ENCODE peak calls at places on chromosomes 13 and 19, in ten cellular contexts. P is left lung, N is breast epithelium, R is transverse colon, O is pancreas, L is ascending aorta, V is cardiac muscle cell, I is body of pancreas, F is HCT116, H is sigmoid colon. W is an unnamed sample.

GRCh38 chr13:113442354-113442984 is 10.8 kb downstream of the ADPRHL1 start:
- DNase-seq in P (no peak), N (no peak), R (no peak), O (no peak), L (no peak), V (no peak), I (no peak), F (no peak), H (peak), W (no peak)

GRCh38 chr13:76229281-76229680 is 593.2 kb downstream of the LMO7 start:
- DNase-seq in P (no peak), N (no peak), R (no peak), O (no peak), L (no peak), V (no peak), I (no peak), F (no peak), H (no peak), W (no peak)

GRCh38 chr19:47646924-47647323 is 38.0 kb downstream of the BICRA start:
- DNase-seq in P (no peak), N (no peak), R (no peak), O (no peak), L (no peak), V (no peak), I (no peak), F (no peak), H (no peak), W (no peak)

GRCh38 chr13:30725331-30726085 is 9.8 kb upstream of the ALOX5AP start:
- DNase-seq in P (no peak), N (no peak), R (no peak), O (no peak), L (no peak), V (no peak), I (no peak), F (no peak), H (no peak), W (no peak)

GRCh38 chr13:69585656-69586055 is 522.0 kb upstream of the ATXN8OS start:
- DNase-seq in P (no peak), N (no peak), R (no peak), O (no peak), L (no peak), V (no peak), I (no peak), F (no peak), H (no peak), W (no peak)

GRCh38 chr19:31885280-31885853 is 460.0 kb upstream of the ZNF507 start:
- DNase-seq in P (no peak), N (no peak), R (no peak), O (no peak), L (no peak), V (no peak), I (no peak), F (no peak), H (no peak), W (no peak)

GRCh38 chr13:111917901-111918300 is 149.0 kb upstream of the SOX1 start:
- DNase-seq in P (no peak), N (no peak), R (no peak), O (no peak), L (no peak), V (no peak), I (no peak), F (no peak), H (no peak), W (no peak)

GRCh38 chr13:106568225-106569003 is 477 bp upstream of the ARGLU1 start:
- DNase-seq in P (no peak), N (no peak), R (no peak), O (no peak), L (no peak), V (no peak), I (no peak), F (peak), H (no peak), W (no peak)

GRCh38 chr13:100890645-100891044 is 216.1 kb upstream of the TMTC4 start:
- DNase-seq in P (no peak), N (no peak), R (no peak), O (no peak), L (no peak), V (no peak), I (no peak), F (no peak), H (no peak), W (no peak)

GRCh38 chr19:44111910-44112463 is 1.2 kb upstream of the ZNF225 start:
- DNase-seq in P (no peak), N (no peak), R (no peak), O (no peak), L (no peak), V (peak), I (peak), F (no peak), H (no peak), W (peak)

GRCh38 chr19:32631381-32631780 is 43.6 kb downstream of the ANKRD27 start:
- DNase-seq in P (no peak), N (no peak), R (no peak), O (no peak), L (no peak), V (no peak), I (no peak), F (no peak), H (no peak), W (no peak)

GRCh38 chr13:36875955-36876354 is 44.1 kb downstream of the SMAD9 start:
- DNase-seq in P (no peak), N (no peak), R (no peak), O (no peak), L (no peak), V (no peak), I (no peak), F (no peak), H (no peak), W (no peak)

GRCh38 chr13:46392967-46393366 is 5.9 kb upstream of the RUBCNL start:
- DNase-seq in P (no peak), N (no peak), R (no peak), O (no peak), L (no peak), V (no peak), I (no peak), F (no peak), H (no peak), W (no peak)

GRCh38 chr19:34475975-34476594 is 5.5 kb upstream of the WTIP start:
- DNase-seq in P (no peak), N (no peak), R (no peak), O (no peak), L (no peak), V (no peak), I (no peak), F (no peak), H (no peak), W (no peak)

GRCh38 chr13:46736568-46736967 is 60.4 kb downstream of the ESD start:
- DNase-seq in P (no peak), N (no peak), R (no peak), O (no peak), L (no peak), V (no peak), I (no peak), F (no peak), H (no peak), W (no peak)

GRCh38 chr19:13024126-13024957 is 29.1 kb downstream of the NFIX start:
- DNase-seq in P (peak), N (no peak), R (no peak), O (no peak), L (no peak), V (no peak), I (no peak), F (no peak), H (peak), W (no peak)

GRCh38 chr13:45833663-45834062 is 17.9 kb downstream of the SIAH3 start:
- DNase-seq in P (no peak), N (peak), R (no peak), O (peak), L (no peak), V (no peak), I (peak), F (peak), H (no peak), W (no peak)

GRCh38 chr19:37079238-37079637 is 1.0 kb downstream of the ZNF420 start:
- DNase-seq in P (no peak), N (no peak), R (no peak), O (no peak), L (no peak), V (no peak), I (no peak), F (no peak), H (no peak), W (no peak)

GRCh38 chr13:109919715-109920375 is 133.5 kb upstream of the IRS2 start:
- DNase-seq in P (no peak), N (no peak), R (no peak), O (no peak), L (no peak), V (no peak), I (no peak), F (no peak), H (no peak), W (no peak)

GRCh38 chr19:50362656-50363424 is 2.6 kb downstream of the NAPSA start:
- DNase-seq in P (no peak), N (no peak), R (no peak), O (no peak), L (no peak), V (peak), I (no peak), F (no peak), H (no peak), W (no peak)

GRCh38 chr13:51728972-51729371 is 75.0 kb downstream of the DHRS12 start:
- DNase-seq in P (no peak), N (no peak), R (no peak), O (no peak), L (no peak), V (no peak), I (no peak), F (no peak), H (no peak), W (peak)

GRCh38 chr13:110942248-110942981 is 27.5 kb upstream of the ANKRD10 start:
- DNase-seq in P (no peak), N (no peak), R (no peak), O (no peak), L (no peak), V (no peak), I (no peak), F (no peak), H (no peak), W (no peak)

GRCh38 chr13:87089391-87089790 is 581.8 kb upstream of the SLITRK5 start:
- DNase-seq in P (no peak), N (no peak), R (no peak), O (no peak), L (no peak), V (no peak), I (no peak), F (no peak), H (no peak), W (peak)

GRCh38 chr13:44605711-44606110 is 29.6 kb upstream of the TSC22D1 start:
- DNase-seq in P (no peak), N (no peak), R (no peak), O (no peak), L (no peak), V (no peak), I (no peak), F (no peak), H (no peak), W (no peak)

GRCh38 chr19:38666662-38667448 is 19.4 kb downstream of the ACTN4 start:
- DNase-seq in P (no peak), N (peak), R (peak), O (peak), L (no peak), V (peak), I (peak), F (no peak), H (no peak), W (no peak)

GRCh38 chr13:37029617-37030016 is 29.0 kb downstream of the EXOSC8 start:
- DNase-seq in P (no peak), N (no peak), R (no peak), O (no peak), L (no peak), V (no peak), I (no peak), F (no peak), H (no peak), W (peak)

GRCh38 chr19:45693168-45693788 is 812 bp downstream of the QPCTL start:
- DNase-seq in P (peak), N (peak), R (peak), O (peak), L (no peak), V (peak), I (peak), F (no peak), H (peak), W (no peak)

GRCh38 chr19:9323557-9323918 is 441 bp upstream of the ZNF559 start:
- DNase-seq in P (no peak), N (peak), R (peak), O (peak), L (peak), V (peak), I (peak), F (peak), H (peak), W (peak)

GRCh38 chr19:2233601-2234280 is 2.4 kb downstream of the PLEKHJ1 start:
- DNase-seq in P (no peak), N (no peak), R (no peak), O (no peak), L (no peak), V (no peak), I (no peak), F (no peak), H (no peak), W (no peak)
- H3K27ac ChIP-seq in P (no peak), N (no peak), R (peak), O (no peak), L (no peak), V (no peak), I (no peak), F (peak), H (no peak), W (no peak)

DNA sequence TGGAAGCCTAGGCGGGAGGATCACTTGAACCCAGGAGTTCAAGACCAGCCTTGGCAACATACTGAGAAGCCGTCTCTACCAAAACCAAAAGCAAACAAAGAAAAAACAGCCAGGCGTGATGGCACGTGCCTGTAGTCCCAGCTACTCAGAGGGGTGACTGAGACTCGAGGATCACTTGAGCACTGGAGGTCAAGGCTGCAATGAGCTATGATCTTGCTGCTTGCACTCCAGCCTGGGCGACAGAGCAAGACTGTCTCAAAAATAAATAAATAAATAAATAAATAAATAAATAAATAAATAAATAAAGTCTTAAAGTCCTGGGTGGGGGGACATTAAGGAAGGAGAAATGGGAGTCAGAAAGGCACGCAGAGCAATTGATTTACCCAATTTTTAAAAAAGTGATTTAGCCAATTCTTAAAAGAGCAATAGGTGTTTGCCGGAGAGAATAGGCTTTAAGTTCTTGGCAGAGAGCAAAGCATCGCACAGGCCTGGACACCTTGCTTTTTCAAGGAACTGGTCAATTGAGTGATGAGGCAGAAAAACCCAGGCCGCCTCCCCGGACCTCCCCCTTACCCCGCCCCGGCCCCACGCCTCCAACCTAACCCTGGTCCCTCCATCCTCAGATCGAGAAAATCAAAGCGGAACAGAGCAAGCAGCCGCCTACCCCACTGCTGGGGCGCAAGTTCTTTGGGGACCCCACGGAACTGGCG is 9.5 kb upstream of the SHKBP1 start:
- DNase-seq in P (peak), N (no peak), R (no peak), O (no peak), L (no peak), V (no peak), I (no peak), F (no peak), H (no peak), W (no peak)
- H3K4me3 ChIP-seq in P (peak), N (peak), R (no peak), O (no peak), L (peak), V (peak), I (no peak), F (no peak), H (peak), W (peak)

GRCh38 chr13:33129886-33130285 is 113.7 kb downstream of the KL start:
- DNase-seq in P (no peak), N (no peak), R (no peak), O (no peak), L (no peak), V (no peak), I (no peak), F (no peak), H (no peak), W (no peak)

GRCh38 chr13:33125821-33126570 is 109.8 kb downstream of the KL start:
- DNase-seq in P (no peak), N (peak), R (no peak), O (peak), L (no peak), V (peak), I (peak), F (peak), H (peak), W (peak)

GRCh38 chr13:33129094-33129832 is 113.0 kb downstream of the KL start:
- DNase-seq in P (no peak), N (no peak), R (no peak), O (no peak), L (no peak), V (no peak), I (no peak), F (no peak), H (no peak), W (no peak)

GRCh38 chr13:33128134-33128533 is 111.9 kb downstream of the KL start:
- DNase-seq in P (no peak), N (no peak), R (no peak), O (no peak), L (no peak), V (no peak), I (no peak), F (no peak), H (no peak), W (no peak)

DNA sequence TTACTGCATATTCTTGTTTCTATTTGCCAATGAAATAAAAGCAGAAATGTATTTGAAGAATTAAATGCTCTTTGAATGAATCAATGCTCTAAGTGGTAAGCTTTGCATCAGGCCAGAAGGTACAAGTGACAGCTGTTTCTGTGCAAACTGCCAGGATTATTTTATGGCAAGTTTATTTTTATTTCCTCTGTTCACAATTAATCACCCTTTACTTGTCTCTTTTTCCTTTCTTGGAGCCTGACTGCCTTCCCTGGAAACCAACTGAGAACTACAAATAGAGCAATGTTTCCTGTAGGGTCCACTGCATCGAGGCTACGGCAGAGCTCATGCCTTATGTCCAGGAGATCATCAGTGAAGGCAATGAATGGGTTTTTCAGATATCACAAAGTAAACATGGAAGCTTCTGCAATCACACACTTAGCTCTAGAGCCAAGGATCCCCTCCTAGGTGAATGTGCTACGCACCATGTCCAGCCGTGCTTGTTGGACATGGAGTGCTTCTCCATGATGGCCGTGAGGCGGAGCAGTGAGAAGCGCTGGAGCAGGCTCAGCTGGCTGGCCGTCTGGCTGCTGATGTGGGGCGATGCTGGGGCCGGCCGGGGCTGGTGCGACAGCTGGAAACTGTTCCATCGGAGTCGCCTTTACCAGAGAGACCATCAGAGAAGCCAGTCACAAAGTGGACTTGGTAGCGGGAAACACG is 110.8 kb downstream of the KL start:
- DNase-seq in P (no peak), N (no peak), R (no peak), O (no peak), L (no peak), V (no peak), I (peak), F (no peak), H (peak), W (no peak)
- TF ChIP-seq CTCF in P (no peak), N (no peak), R (no peak), O (no peak), L (peak), V (peak), I (no peak), F (no peak), H (no peak), W (peak)

GRCh38 chr19:5298502-5298901 is 42.1 kb downstream of the PTPRS start:
- DNase-seq in P (no peak), N (peak), R (no peak), O (peak), L (no peak), V (no peak), I (peak), F (no peak), H (no peak), W (no peak)
- H3K27ac ChIP-seq in P (no peak), N (no peak), R (no peak), O (no peak), L (no peak), V (no peak), I (peak), F (no peak), H (no peak), W (no peak)

DNA sequence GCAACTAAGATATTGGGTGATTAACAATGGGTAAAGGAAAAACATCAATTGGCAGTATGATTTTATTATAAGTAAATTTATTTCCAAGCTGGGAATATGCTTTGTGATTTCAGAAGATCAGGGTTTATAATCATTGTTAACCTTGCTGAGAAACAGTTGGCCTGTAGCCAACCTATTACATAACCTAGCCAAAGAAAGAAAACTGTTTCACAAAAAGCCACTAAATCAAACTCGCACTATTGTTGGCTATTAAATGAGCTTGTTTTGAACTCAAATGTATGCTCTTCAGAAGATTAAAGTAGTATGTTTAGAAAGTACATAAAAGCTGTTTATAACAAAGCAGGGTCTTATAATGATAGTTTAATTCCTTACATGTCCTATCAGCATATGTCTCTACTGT is 151.7 kb downstream of the LHFPL6 start:
- DNase-seq in P (no peak), N (no peak), R (no peak), O (no peak), L (no peak), V (no peak), I (peak), F (no peak), H (no peak), W (no peak)
- H3K4me3 ChIP-seq in P (no peak), N (no peak), R (no peak), O (no peak), L (no peak), V (no peak), I (no peak), F (no peak), H (no peak), W (no peak)

GRCh38 chr13:73996569-73996968 is 137.6 kb downstream of the KLF12 start:
- DNase-seq in P (no peak), N (no peak), R (no peak), O (no peak), L (no peak), V (no peak), I (no peak), F (no peak), H (no peak), W (no peak)

GRCh38 chr13:73995752-73996151 is 138.5 kb downstream of the KLF12 start:
- DNase-seq in P (peak), N (no peak), R (no peak), O (no peak), L (no peak), V (no peak), I (no peak), F (no peak), H (no peak), W (no peak)

GRCh38 chr13:73997964-73998363 is 136.2 kb downstream of the KLF12 start:
- DNase-seq in P (no peak), N (no peak), R (no peak), O (no peak), L (no peak), V (no peak), I (no peak), F (no peak), H (no peak), W (no peak)

GRCh38 chr13:74000906-74001305 is 133.3 kb downstream of the KLF12 start:
- DNase-seq in P (no peak), N (no peak), R (no peak), O (no peak), L (no peak), V (no peak), I (no peak), F (no peak), H (no peak), W (no peak)

GRCh38 chr13:73998631-73999030 is 135.6 kb downstream of the KLF12 start:
- DNase-seq in P (no peak), N (no peak), R (no peak), O (no peak), L (no peak), V (no peak), I (no peak), F (no peak), H (no peak), W (no peak)
- TF ChIP-seq CTCF in P (no peak), N (no peak), R (no peak), O (no peak), L (no peak), V (no peak), I (no peak), F (no peak), H (no peak), W (no peak)